ENCODE peak calls at places on chromosome 21, in eight cellular contexts. S is prostate gland, I is neural crest cell, Y is tibial nerve, B is left lung, X is natural killer cell, N is tibial artery, J is A549. U is an unnamed sample.

GRCh38 chr21:45466330-45467220 is 61.6 kb downstream of the COL18A1 start:
- DNase-seq in S (no peak), I (no peak), Y (no peak), B (peak; percentile 59), X (no peak), N (no peak), J (no peak), U (peak; percentile 43)

GRCh38 chr21:26844258-26845065 is 747 bp downstream of the ADAMTS1 start:
- DNase-seq in S (peak; percentile 26), I (peak; percentile 40), Y (peak; percentile 29), B (peak; percentile 81), X (peak; percentile 44), N (peak; percentile 54), J (no peak), U (no peak)

GRCh38 chr21:38346286-38346685 is 89.5 kb downstream of the KCNJ15 start:
- DNase-seq in S (no peak), I (no peak), Y (no peak), B (no peak), X (no peak), N (no peak), J (no peak), U (no peak)

GRCh38 chr21:37808261-37808660 is 108.0 kb downstream of the KCNJ6 start:
- DNase-seq in S (no peak), I (no peak), Y (no peak), B (no peak), X (no peak), N (no peak), J (no peak), U (no peak)

GRCh38 chr21:46052703-46053651 is 44.9 kb upstream of the COL6A2 start:
- DNase-seq in S (no peak), I (no peak), Y (no peak), B (peak; percentile 79), X (peak; percentile 61), N (no peak), J (no peak), U (no peak)

GRCh38 chr21:28633803-28634572 is 358.7 kb downstream of the LTN1 start:
- DNase-seq in S (no peak), I (no peak), Y (no peak), B (no peak), X (no peak), N (peak; percentile 45), J (no peak), U (no peak)

GRCh38 chr21:43370091-43370658 is 56.8 kb downstream of the SIK1 start:
- DNase-seq in S (no peak), I (no peak), Y (no peak), B (peak; percentile 54), X (no peak), N (no peak), J (no peak), U (no peak)

GRCh38 chr21:17911628-17912027 is 92.5 kb upstream of the C21orf91 start:
- DNase-seq in S (no peak), I (no peak), Y (no peak), B (no peak), X (no peak), N (no peak), J (no peak), U (no peak)

GRCh38 chr21:43697758-43698643 is 20.9 kb upstream of the PDXK start:
- DNase-seq in S (no peak), I (no peak), Y (no peak), B (no peak), X (no peak), N (no peak), J (no peak), U (no peak)

GRCh38 chr21:36803051-36803709 is 104.3 kb downstream of the SIM2 start:
- DNase-seq in S (no peak), I (no peak), Y (no peak), B (no peak), X (no peak), N (no peak), J (no peak), U (no peak)

GRCh38 chr21:17279663-17280062 is 233.2 kb upstream of the CXADR start:
- DNase-seq in S (no peak), I (no peak), Y (no peak), B (no peak), X (no peak), N (no peak), J (no peak), U (no peak)

GRCh38 chr21:38824124-38824822 is 18.5 kb downstream of the ETS2 start:
- DNase-seq in S (no peak), I (no peak), Y (no peak), B (peak; percentile 35), X (no peak), N (no peak), J (no peak), U (no peak)

GRCh38 chr21:36464590-36464989 is 15.3 kb downstream of the CLDN14 start:
- DNase-seq in S (no peak), I (no peak), Y (no peak), B (no peak), X (no peak), N (no peak), J (no peak), U (no peak)

GRCh38 chr21:38438476-38438893 is 59.8 kb downstream of the ERG start:
- DNase-seq in S (no peak), I (no peak), Y (peak; percentile 45), B (peak; percentile 85), X (no peak), N (peak; percentile 60), J (no peak), U (no peak)

GRCh38 chr21:45736042-45736704 is 92.6 kb downstream of the PCBP3 start:
- DNase-seq in S (no peak), I (no peak), Y (no peak), B (no peak), X (no peak), N (no peak), J (no peak), U (no peak)

GRCh38 chr21:37198989-37199924 is 67.9 kb downstream of the VPS26C start:
- DNase-seq in S (no peak), I (no peak), Y (no peak), B (no peak), X (no peak), N (no peak), J (no peak), U (no peak)

GRCh38 chr21:38323721-38324591 is 67.2 kb downstream of the KCNJ15 start:
- DNase-seq in S (peak; percentile 39), I (no peak), Y (no peak), B (no peak), X (no peak), N (no peak), J (no peak), U (no peak)

DNA sequence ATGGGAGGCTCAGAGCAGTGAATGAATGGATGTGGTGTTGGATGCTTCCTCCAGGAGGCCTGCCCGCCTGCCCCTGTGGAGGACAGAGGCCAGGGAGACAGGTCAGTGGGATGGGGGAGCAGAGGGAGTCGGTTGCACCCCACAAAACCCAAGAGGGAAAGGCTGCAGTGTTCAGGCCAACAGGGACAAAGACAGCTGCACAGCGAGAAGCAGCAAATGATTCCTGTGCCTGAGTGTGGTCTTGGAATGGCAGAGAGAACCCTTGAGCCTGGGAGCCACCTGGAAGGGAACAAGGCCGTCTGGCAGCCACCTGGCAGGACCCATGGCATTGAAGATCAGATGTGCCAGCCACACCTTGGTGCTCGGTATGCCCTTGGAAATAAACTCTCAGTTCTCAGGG is 8.1 kb downstream of the TFF3 start:
- DNase-seq in S (no peak), I (no peak), Y (no peak), B (no peak), X (no peak), N (no peak), J (no peak), U (no peak)
- TF ChIP-seq CTCF in S (no peak), I (no peak), Y (no peak), B (no peak), X (no peak), N (no peak), J (no peak), U (no peak)

DNA sequence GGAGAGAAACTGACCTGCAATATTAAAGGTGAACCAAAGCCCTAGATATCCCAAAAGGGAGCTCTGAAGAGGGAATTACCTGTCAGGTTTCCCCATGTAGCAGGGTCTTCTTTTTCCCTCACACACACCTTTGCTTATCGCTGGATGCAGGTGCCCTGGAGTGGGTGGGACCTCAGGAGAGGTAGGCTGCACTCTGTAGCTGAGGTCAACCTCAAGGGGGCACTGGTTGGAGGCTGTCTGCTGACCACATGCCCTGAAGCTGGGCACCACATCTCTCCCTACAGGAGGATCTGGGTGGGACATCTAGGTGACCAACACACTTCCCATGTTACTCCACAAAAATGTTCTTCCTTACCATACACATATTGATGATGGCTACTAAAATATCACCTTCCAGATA is 298.7 kb upstream of the USP25 start:
- DNase-seq in S (no peak), I (no peak), Y (no peak), B (no peak), X (no peak), N (no peak), J (no peak), U (no peak)
- TF ChIP-seq CTCF in S (no peak), I (no peak), Y (no peak), B (no peak), X (no peak), N (no peak), J (no peak), U (no peak)

GRCh38 chr21:15729674-15730483 is at the start of gene USP25:
- DNase-seq in S (peak; percentile 90), I (peak; percentile 74), Y (peak; percentile 89), B (peak; percentile 99), X (peak; percentile 79), N (peak; percentile 91), J (peak; percentile 56), U (peak; percentile 87)
- TF ChIP-seq CTCF in S (no peak), I (peak; percentile 31), Y (peak; percentile 33), B (no peak), X (no peak), N (peak; percentile 35), J (peak; percentile 40), U (no peak)

GRCh38 chr21:33478858-33479678 is 706 bp downstream of the TMEM50B start:
- DNase-seq in S (peak; percentile 12), I (peak; percentile 8), Y (no peak), B (peak; percentile 86), X (no peak), N (no peak), J (no peak), U (no peak)
- TF ChIP-seq CTCF in S (no peak), I (no peak), Y (peak; percentile 20), B (no peak), X (no peak), N (no peak), J (no peak), U (peak; percentile 2)

U was measured in CD14-positive monocyte.